ENCODE peak calls at places on chromosomes 11 and 22, in five cellular contexts. T, J, X, P and Q are unnamed samples.

GRCh38 chr11:61552108-61552635 is 28.7 kb downstream of the SYT7 start:
- DNase-seq in T (no peak), J (no peak), X (no peak), P (no peak), Q (no peak)

GRCh38 chr11:112292785-112293407 is 32.2 kb upstream of the PLET1 start:
- DNase-seq in T (peak), J (no peak), X (peak), P (peak), Q (peak)

GRCh38 chr11:35218956-35219355 is 80.0 kb downstream of the CD44 start:
- DNase-seq in T (peak), J (no peak), X (no peak), P (no peak), Q (peak)

GRCh38 chr22:47153854-47154542 is 391.5 kb downstream of the TBC1D22A start:
- DNase-seq in T (no peak), J (no peak), X (no peak), P (peak), Q (peak)

GRCh38 chr11:33716236-33716635 is 15.6 kb upstream of the C11orf91 start:
- DNase-seq in T (no peak), J (no peak), X (peak), P (no peak), Q (no peak)

GRCh38 chr11:65867284-65868071 is 5.1 kb downstream of the EFEMP2 start:
- DNase-seq in T (no peak), J (peak), X (no peak), P (no peak), Q (no peak)

GRCh38 chr11:67382481-67383136 is 9.2 kb upstream of the RAD9A start:
- DNase-seq in T (peak), J (peak), X (peak), P (peak), Q (peak)

GRCh38 chr11:97656356-97656755 is 1266.5 kb downstream of the JRKL start:
- DNase-seq in T (no peak), J (no peak), X (no peak), P (no peak), Q (no peak)

GRCh38 chr22:48884292-48884691 is 943.4 kb downstream of the BRD1 start:
- DNase-seq in T (no peak), J (no peak), X (no peak), P (no peak), Q (no peak)

GRCh38 chr11:122646549-122647340 is 8.8 kb upstream of the UBASH3B start:
- DNase-seq in T (peak), J (peak), X (peak), P (no peak), Q (peak)

GRCh38 chr11:12284321-12285050 is 92.9 kb upstream of the PARVA start:
- DNase-seq in T (peak), J (no peak), X (peak), P (peak), Q (peak)

GRCh38 chr22:28883917-28884753 is 763 bp downstream of the ZNRF3 start:
- DNase-seq in T (peak), J (no peak), X (peak), P (no peak), Q (peak)

GRCh38 chr11:117606211-117606610 is 190.8 kb downstream of the DSCAML1 start:
- DNase-seq in T (no peak), J (no peak), X (no peak), P (no peak), Q (no peak)

GRCh38 chr11:27679136-27680015 is 20.9 kb downstream of the BDNF start:
- DNase-seq in T (no peak), J (no peak), X (no peak), P (no peak), Q (no peak)

GRCh38 chr11:82676483-82677094 is 57.1 kb downstream of the FAM181B start:
- DNase-seq in T (no peak), J (no peak), X (no peak), P (peak), Q (no peak)

GRCh38 chr22:35761037-35761436 is 43.4 kb downstream of the APOL5 start:
- DNase-seq in T (no peak), J (no peak), X (no peak), P (no peak), Q (peak)

GRCh38 chr11:117045196-117045595 is 53.0 kb downstream of the SIK3 start:
- DNase-seq in T (no peak), J (no peak), X (peak), P (no peak), Q (peak)